ENCODE peak calls at places on chromosomes 1 and 21, in four cellular contexts. A is GM12891, R is HL-60, F is GM12878. H is an unnamed sample.

GRCh38 chr1:200316148-200316803 is 93.6 kb downstream of the ZNF281 start:
- DNase-seq in R (no peak), A (no peak), F (no peak), H (no peak)

GRCh38 chr1:182794802-182795201 is 5.2 kb downstream of the NPL start:
- DNase-seq in A (no peak), F (no peak), R (peak), H (peak)

GRCh38 chr21:28025111-28025510 is 967.6 kb downstream of the LTN1 start:
- DNase-seq in A (no peak), F (no peak), R (no peak), H (no peak)

GRCh38 chr1:118185083-118185899 is at the start of gene SPAG17:
- DNase-seq in F (no peak), R (peak), A (peak), H (peak)

GRCh38 chr1:109877320-109877771 is 33.3 kb upstream of the CSF1 start:
- DNase-seq in A (no peak), R (no peak), F (no peak), H (peak)

GRCh38 chr1:2119886-2120285 is 69.7 kb downstream of the PRKCZ start:
- DNase-seq in F (no peak), R (no peak), A (no peak), H (no peak)

GRCh38 chr1:234638832-234639799 is 29.1 kb upstream of the IRF2BP2 start:
- DNase-seq in A (no peak), R (no peak), F (no peak), H (no peak)

GRCh38 chr1:90710579-90711536 is 6.2 kb downstream of the BARHL2 start:
- DNase-seq in R (no peak), F (no peak), A (no peak), H (no peak)

GRCh38 chr1:236501093-236501492 is 22.7 kb upstream of the LGALS8 start:
- DNase-seq in A (no peak), F (no peak), R (no peak), H (no peak)

GRCh38 chr1:112504666-112505399 is 3.9 kb upstream of the WNT2B start:
- DNase-seq in F (no peak), A (no peak), R (no peak), H (no peak)

GRCh38 chr1:71656902-71657301 is 576.1 kb upstream of the ZRANB2 start:
- DNase-seq in A (no peak), R (no peak), F (no peak), H (no peak)

GRCh38 chr21:31754561-31754960 is 22.6 kb upstream of the SCAF4 start:
- DNase-seq in F (no peak), R (no peak), A (no peak), H (no peak)
- TF ChIP-seq SPI1 in F (no peak), R (no peak), A (no peak), H (no peak)

DNA sequence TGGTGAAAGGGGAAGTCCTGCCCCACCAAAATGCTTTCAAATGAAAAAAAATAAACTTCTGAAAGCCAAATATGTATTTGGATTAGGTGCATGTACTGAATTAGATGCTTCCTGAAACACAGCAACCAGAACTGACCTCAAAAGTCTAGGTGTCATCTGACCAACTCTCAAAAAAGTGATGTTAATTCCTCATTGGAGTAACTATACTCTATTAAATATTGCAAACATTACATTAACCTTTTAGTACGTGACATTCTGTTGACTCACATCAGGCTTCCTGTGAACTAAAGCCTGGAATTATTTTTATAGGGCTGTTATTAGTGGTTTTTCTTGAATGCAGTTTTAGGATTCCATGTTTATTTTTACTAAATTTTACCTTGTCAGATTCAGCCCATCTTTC is 73.5 kb downstream of the ASTN1 start:
- DNase-seq in F (no peak), R (no peak), A (no peak), H (no peak)
- TF ChIP-seq SPI1 in F (no peak), R (no peak), A (no peak), H (no peak)

DNA sequence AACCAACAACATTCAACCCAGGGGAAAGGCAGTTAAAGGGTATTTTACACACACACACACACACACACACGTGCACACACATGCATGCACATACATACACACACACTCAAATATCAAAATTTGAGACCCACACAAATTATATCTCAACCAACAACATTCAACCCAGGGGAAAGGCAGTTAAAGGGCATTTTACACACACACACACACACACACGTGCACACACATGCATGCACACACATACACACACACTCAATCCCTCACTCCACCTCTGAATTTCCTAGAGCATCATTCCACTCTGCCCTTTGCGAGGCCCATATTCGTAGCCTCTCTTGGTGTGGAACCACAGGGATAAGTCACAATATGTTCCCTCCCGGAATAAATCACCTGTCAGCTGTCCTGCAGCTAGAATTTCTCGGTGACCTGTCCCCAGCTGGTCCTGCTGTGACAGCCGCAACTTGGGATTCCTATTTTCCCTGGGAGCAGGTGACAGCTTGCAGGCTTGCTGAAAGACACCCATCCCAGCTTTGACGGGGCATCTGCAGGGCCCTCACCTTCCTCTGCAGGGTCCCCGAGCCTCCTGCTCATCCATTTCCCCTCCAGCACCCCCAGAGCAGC is 122.7 kb downstream of the PSMG1 start:
- DNase-seq in F (no peak), R (no peak), A (no peak), H (no peak)
- TF ChIP-seq SPI1 in F (no peak), R (no peak), A (no peak), H (no peak)

GRCh38 chr1:113809651-113810602 is 2.3 kb downstream of the RSBN1 start:
- DNase-seq in A (no peak), F (no peak), R (no peak), H (no peak)

GRCh38 chr1:113813218-113813617 is 942 bp upstream of the RSBN1 start:
- DNase-seq in A (no peak), R (no peak), F (no peak), H (no peak)

GRCh38 chr1:113812661-113813135 is 422 bp upstream of the RSBN1 start:
- DNase-seq in F (no peak), R (no peak), A (no peak), H (peak)

GRCh38 chr1:113811888-113812660 is at the start of gene RSBN1:
- DNase-seq in A (peak), R (peak), F (peak), H (peak)

GRCh38 chr1:113811353-113811887 is 856 bp downstream of the RSBN1 start:
- DNase-seq in A (no peak), R (peak), F (no peak), H (peak)
- TF ChIP-seq SPI1 in A (no peak), R (no peak), F (no peak), H (no peak)

GRCh38 chr1:221991221-221991620 is 249.3 kb upstream of the DUSP10 start:
- DNase-seq in R (no peak), F (no peak), A (no peak), H (no peak)
- TF ChIP-seq SPI1 in R (no peak), F (no peak), A (no peak), H (no peak)

GRCh38 chr1:40749817-40750216 is 33.8 kb upstream of the KCNQ4 start:
- DNase-seq in F (no peak), R (no peak), A (no peak), H (no peak)
- TF ChIP-seq SPI1 in F (no peak), R (no peak), A (no peak), H (no peak)

GRCh38 chr1:241105118-241105517 is 251.9 kb downstream of the RGS7 start:
- DNase-seq in A (no peak), R (no peak), F (no peak), H (no peak)
- TF ChIP-seq SPI1 in A (no peak), R (no peak), F (no peak), H (no peak)

DNA sequence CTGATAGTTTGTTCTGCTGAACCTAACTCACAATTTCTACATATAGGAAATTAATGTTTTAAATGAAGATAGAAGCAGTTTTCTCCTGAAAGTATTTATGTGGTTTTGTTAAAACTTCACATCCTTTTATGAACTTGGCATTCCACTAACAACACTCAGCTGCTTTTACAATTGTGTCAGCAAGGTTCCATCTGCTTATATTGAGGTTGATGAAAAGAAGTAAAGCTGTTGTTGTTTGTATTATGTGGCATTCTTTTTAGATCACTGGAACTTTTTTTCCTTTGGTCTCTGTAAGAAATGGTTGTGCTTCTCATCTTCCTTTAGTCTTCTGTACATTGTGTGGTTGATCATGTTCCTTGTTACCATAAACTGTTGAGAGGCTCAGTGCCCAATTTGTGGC is 41.7 kb downstream of the AK4 start:
- DNase-seq in A (no peak), F (no peak), R (no peak), H (no peak)
- TF ChIP-seq SPI1 in A (no peak), F (no peak), R (no peak), H (no peak)